ENCODE peak calls at places on chromosomes 16 and 17, in eight cellular contexts. Z is fibroblast of mammary gland, Q is neural progenitor cell, U is A549, W is ascending aorta, X is heart left ventricle, H is BJ, N is astrocyte of the cerebellum. V is an unnamed sample.

GRCh38 chr16:14244344-14245010 is 173.4 kb downstream of the MRTFB start:
- DNase-seq in Q (no peak), H (no peak), U (no peak), W (no peak), X (no peak), N (no peak), Z (peak), V (no peak)

GRCh38 chr16:24957887-24958286 is 57.3 kb downstream of the ARHGAP17 start:
- DNase-seq in W (no peak), Q (no peak), U (no peak), H (no peak), N (no peak), X (no peak), Z (no peak), V (no peak)

GRCh38 chr16:87171723-87172122 is 145.5 kb downstream of the C16orf95 start:
- DNase-seq in Z (no peak), W (no peak), U (no peak), H (no peak), N (no peak), Q (no peak), X (no peak), V (no peak)

GRCh38 chr16:80259289-80259805 is 281.4 kb upstream of the DYNLRB2 start:
- DNase-seq in X (no peak), W (no peak), U (no peak), H (no peak), N (no peak), Z (no peak), Q (peak), V (no peak)

GRCh38 chr17:81561494-81561885 is 9.3 kb upstream of the FAAP100 start:
- DNase-seq in H (no peak), W (no peak), Q (no peak), N (no peak), X (no peak), Z (peak), U (no peak), V (no peak)

GRCh38 chr17:39221572-39221971 is 4.2 kb downstream of the STAC2 start:
- DNase-seq in U (no peak), Z (no peak), N (no peak), W (no peak), Q (no peak), H (no peak), X (no peak), V (no peak)

GRCh38 chr16:31243734-31244670 is 15.8 kb upstream of the ITGAM start:
- DNase-seq in N (no peak), Z (no peak), H (no peak), X (no peak), Q (no peak), W (no peak), U (no peak), V (no peak)

GRCh38 chr16:1496464-1496863 is 3.3 kb downstream of the TELO2 start:
- DNase-seq in X (no peak), Z (no peak), H (no peak), N (no peak), W (no peak), U (no peak), Q (no peak), V (no peak)

GRCh38 chr17:49779730-49780220 is 8.7 kb upstream of the KAT7 start:
- DNase-seq in U (peak), H (peak), X (no peak), N (peak), W (peak), Z (peak), Q (peak), V (peak)

GRCh38 chr17:50519141-50519834 is 11.0 kb downstream of the MYCBPAP start:
- DNase-seq in U (no peak), X (no peak), H (no peak), W (no peak), Z (peak), N (no peak), Q (no peak), V (no peak)

GRCh38 chr16:380837-381787 is 666 bp downstream of the PGAP6 start:
- DNase-seq in U (no peak), Z (no peak), Q (peak), H (no peak), N (no peak), X (no peak), W (no peak), V (no peak)

GRCh38 chr17:22158364-22158763 is 466.0 kb downstream of the KCNJ18 start:
- DNase-seq in N (no peak), Z (no peak), W (no peak), U (no peak), H (no peak), X (no peak), Q (no peak), V (no peak)

GRCh38 chr16:23182675-23183485 is at the start of gene SCNN1G:
- DNase-seq in W (no peak), H (no peak), Q (peak), Z (no peak), X (peak), U (peak), N (no peak), V (no peak)

GRCh38 chr17:68611353-68612227 is 10.4 kb upstream of the FAM20A start:
- DNase-seq in W (no peak), U (no peak), N (no peak), X (no peak), Z (no peak), Q (no peak), H (no peak), V (no peak)

GRCh38 chr17:77609553-77610517 is 348.7 kb upstream of the TNRC6C start:
- DNase-seq in W (peak), Q (no peak), H (no peak), N (no peak), X (no peak), Z (peak), U (no peak), V (no peak)

GRCh38 chr17:68455756-68456528 is 1.4 kb downstream of the WIPI1 start:
- DNase-seq in U (no peak), N (peak), Q (no peak), W (no peak), Z (peak), X (no peak), H (peak), V (peak)

GRCh38 chr16:11410382-11411058 is 65.3 kb downstream of the RMI2 start:
- DNase-seq in Z (no peak), W (peak), Q (no peak), U (no peak), N (no peak), H (no peak), X (peak), V (no peak)

GRCh38 chr17:10171057-10171456 is 27.3 kb downstream of the GAS7 start:
- DNase-seq in U (no peak), X (peak), Z (peak), Q (no peak), H (no peak), N (no peak), W (no peak), V (no peak)

GRCh38 chr17:75592364-75593020 is 4.9 kb downstream of the MYO15B start:
- DNase-seq in U (no peak), Q (no peak), X (no peak), N (no peak), H (no peak), Z (no peak), W (no peak), V (no peak)

GRCh38 chr17:75595919-75596310 is 8.3 kb downstream of the MYO15B start:
- DNase-seq in H (no peak), N (no peak), U (no peak), W (no peak), Q (no peak), Z (no peak), X (no peak), V (no peak)

GRCh38 chr17:75594499-75595283 is 7.1 kb downstream of the MYO15B start:
- DNase-seq in H (no peak), X (no peak), W (no peak), Q (no peak), Z (no peak), U (no peak), N (no peak), V (no peak)

GRCh38 chr17:75595284-75595918 is 7.8 kb downstream of the MYO15B start:
- DNase-seq in X (no peak), H (no peak), N (no peak), Q (no peak), W (no peak), Z (no peak), U (no peak), V (no peak)

DNA sequence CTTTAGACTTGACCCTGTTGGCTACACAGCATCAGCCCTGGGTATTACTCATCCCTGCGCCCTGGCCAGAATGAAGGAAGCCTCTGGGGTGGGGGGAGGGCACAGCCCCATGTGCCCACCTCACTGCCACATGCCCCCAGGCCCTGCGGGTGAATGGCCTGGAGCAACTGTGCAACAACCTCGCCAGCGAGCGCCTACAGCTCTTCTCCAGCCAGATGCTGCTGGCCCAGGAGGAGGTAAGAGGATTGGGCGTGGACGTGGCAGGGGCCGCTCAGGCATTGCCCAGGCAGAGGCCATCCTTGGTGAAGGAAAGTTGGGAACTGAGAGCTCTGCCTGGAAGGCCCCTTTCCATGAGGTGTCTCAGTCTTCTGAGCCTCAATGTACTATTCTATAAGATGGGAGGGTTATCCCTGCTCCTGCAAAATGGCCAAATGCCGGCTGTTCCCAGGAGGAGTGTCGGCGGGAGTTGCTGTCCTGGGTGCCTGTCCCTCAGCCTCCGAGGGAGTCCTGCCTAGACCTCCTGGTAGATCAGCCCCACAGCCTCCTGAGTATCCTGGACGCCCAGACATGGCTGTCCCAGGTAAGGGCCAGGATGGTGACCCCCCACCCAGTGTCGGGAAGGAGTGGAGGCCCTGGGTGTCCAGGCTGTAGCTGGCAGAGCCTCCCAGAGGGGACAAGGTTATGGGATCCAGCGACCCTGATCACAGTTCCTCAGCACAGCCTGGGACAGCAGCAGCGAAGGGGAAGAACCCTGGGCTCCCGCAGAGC is 8.9 kb downstream of the MYO15B start:
- DNase-seq in Z (no peak), N (no peak), U (no peak), X (no peak), Q (no peak), H (no peak), W (no peak), V (no peak)
- TF ChIP-seq CTCF in Z (no peak), N (no peak), U (no peak), X (no peak), Q (no peak), H (no peak), W (no peak), V (no peak)

DNA sequence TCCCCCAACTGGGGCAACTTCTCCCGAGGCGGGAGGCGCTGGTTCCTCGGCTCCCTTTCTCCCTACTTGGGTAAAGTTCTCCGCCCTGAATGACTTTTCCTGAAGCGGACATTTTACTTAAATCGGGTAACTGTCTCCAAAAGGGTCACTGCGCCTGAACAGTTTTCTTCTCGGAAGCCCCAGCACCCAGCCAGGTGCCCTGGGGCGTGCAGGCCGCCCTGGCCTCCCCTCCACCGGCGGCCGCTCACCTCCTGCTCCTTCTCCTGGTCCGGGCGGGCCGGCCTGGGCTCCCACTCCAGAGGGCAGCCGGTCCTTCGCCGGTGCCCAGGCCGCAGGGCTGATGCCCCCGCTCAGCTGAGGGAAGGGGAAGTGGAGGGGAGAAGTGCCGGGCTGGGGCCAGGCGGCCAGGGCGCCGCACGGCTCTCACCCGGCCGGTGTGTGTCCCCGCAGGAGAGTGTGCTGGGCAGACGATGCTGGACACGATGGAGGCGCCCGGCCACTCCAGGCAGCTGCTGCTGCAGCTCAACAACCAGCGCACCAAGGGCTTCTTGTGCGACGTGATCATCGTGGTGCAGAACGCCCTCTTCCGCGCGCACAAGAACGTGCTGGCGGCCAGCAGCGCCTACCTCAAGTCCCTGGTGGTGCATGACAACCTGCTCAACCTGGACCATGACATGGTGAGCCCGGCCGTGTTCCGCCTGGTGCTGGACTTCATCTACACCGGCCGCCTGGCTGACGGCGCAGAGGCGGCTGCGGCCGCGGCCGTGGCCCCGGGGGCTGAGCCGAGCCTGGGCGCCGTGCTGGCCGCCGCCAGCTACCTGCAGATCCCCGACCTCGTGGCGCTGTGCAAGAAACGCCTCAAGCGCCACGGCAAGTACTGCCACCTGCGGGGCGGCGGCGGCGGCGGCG is 1.6 kb downstream of the HIC1 start:
- DNase-seq in X (peak), Z (no peak), U (no peak), N (no peak), W (no peak), H (no peak), Q (peak), V (no peak)
- H3K4me3 ChIP-seq in X (peak), Z (peak), U (no peak), N (peak), W (peak), H (peak), Q (peak), V (peak)

DNA sequence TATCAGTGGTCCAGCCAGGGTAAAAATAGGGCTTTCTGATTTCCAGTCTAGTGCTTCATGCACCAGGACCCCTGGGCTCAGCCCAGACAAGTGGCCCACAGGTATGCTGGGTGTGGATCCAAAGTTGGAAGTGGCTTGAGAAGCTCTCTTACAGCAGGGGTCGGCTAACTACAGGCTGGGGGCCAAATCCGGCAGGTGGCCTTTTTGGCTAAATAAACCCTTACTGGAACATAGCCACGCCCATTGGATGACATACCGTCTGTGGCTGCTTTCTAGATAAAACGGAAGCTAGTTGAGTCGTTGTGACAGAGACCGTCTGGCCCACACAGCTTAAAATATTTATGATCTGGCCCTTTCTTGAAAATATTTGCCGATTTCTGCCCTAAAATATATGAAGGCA is 119.0 kb upstream of the CDC42EP4 start:
- DNase-seq in N (no peak), X (no peak), H (no peak), W (no peak), Q (no peak), U (no peak), Z (peak), V (no peak)
- TF ChIP-seq CTCF in N (no peak), X (no peak), H (no peak), W (no peak), Q (no peak), U (no peak), Z (no peak), V (no peak)

GRCh38 chr16:84369105-84369504 is 767 bp downstream of the ATP2C2 start:
- DNase-seq in Z (no peak), Q (peak), H (no peak), U (no peak), N (no peak), X (no peak), W (no peak), V (no peak)
- H3K4me3 ChIP-seq in Z (no peak), Q (peak), H (no peak), U (no peak), N (no peak), X (no peak), W (no peak), V (no peak)

GRCh38 chr17:30278032-30278431 is 13.7 kb downstream of the BLMH start:
- DNase-seq in H (no peak), Z (peak), W (no peak), U (peak), N (no peak), Q (peak), X (no peak), V (no peak)
- TF ChIP-seq CTCF in H (peak), Z (peak), W (peak), U (peak), N (peak), Q (peak), X (peak), V (peak)

GRCh38 chr17:27338536-27338985 is 44.6 kb downstream of the WSB1 start:
- DNase-seq in H (no peak), W (no peak), N (no peak), Q (no peak), X (no peak), Z (no peak), U (no peak), V (no peak)
- H3K4me3 ChIP-seq in H (no peak), W (no peak), N (no peak), Q (no peak), X (no peak), Z (no peak), U (no peak), V (no peak)

GRCh38 chr17:6710317-6710716 is 2.9 kb downstream of the SLC13A5 start:
- DNase-seq in N (no peak), U (no peak), Z (peak), H (no peak), Q (no peak), W (peak), X (no peak), V (no peak)
- TF ChIP-seq CTCF in N (no peak), U (peak), Z (no peak), H (no peak), Q (no peak), W (no peak), X (no peak), V (no peak)